ENCODE peak calls at places on chromosomes 11 and 22, in four cellular contexts. F is mesendoderm, G is H9, V is mesenchymal stem cell. E is an unnamed sample. For H3K4me1, the result is how much of the 10 kb centered on the place peaks cover.

GRCh38 chr11:120442031-120442430 is 69.5 kb upstream of the GRIK4 start:
- DNase-seq in G (no peak), V (no peak), F (no peak), E (no peak)

GRCh38 chr22:37806409-37807338 is 1.1 kb upstream of the GCAT start:
- DNase-seq in F (peak), G (no peak), V (peak), E (peak)

GRCh38 chr11:88428959-88429358 is 91.4 kb upstream of the CTSC start:
- DNase-seq in V (no peak), G (no peak), F (no peak), E (no peak)

GRCh38 chr11:86440305-86440716 is 65.6 kb downstream of the CCDC81 start:
- DNase-seq in G (no peak), F (no peak), V (peak), E (no peak)

GRCh38 chr11:134741453-134742227 is 329.6 kb upstream of the B3GAT1 start:
- DNase-seq in V (peak), F (peak), G (no peak), E (no peak)

GRCh38 chr11:94880216-94880615 is 93.1 kb downstream of the CWC15 start:
- DNase-seq in F (no peak), G (no peak), V (no peak), E (no peak)

GRCh38 chr11:45646275-45646970 is 19.0 kb downstream of the CHST1 start:
- DNase-seq in F (peak), V (peak), G (no peak), E (peak)

GRCh38 chr22:46563381-46564083 is 26.1 kb upstream of the CELSR1 start:
- DNase-seq in G (peak), F (peak), V (peak), E (peak)

GRCh38 chr11:78801161-78801884 is 226.7 kb upstream of the NARS2 start:
- DNase-seq in F (peak), V (peak), G (no peak), E (no peak)

GRCh38 chr22:39215430-39216142 is 29.2 kb downstream of the PDGFB start:
- DNase-seq in F (peak), G (peak), V (no peak), E (peak)

GRCh38 chr22:37195921-37196320 is 7.9 kb upstream of the C1QTNF6 start:
- DNase-seq in G (no peak), F (peak), V (no peak), E (no peak)

GRCh38 chr11:6703247-6704063 is 20.3 kb upstream of the MRPL17 start:
- DNase-seq in G (peak), F (peak), V (peak), E (peak)

GRCh38 chr22:16975155-16975885 is 32.7 kb downstream of the GAB4 start:
- DNase-seq in G (no peak), V (no peak), F (no peak), E (no peak)

GRCh38 chr11:18534230-18534629 is 7.5 kb upstream of the TSG101 start:
- DNase-seq in G (no peak), F (no peak), V (no peak), E (no peak)

GRCh38 chr11:10454902-10455631 is at the start of gene AMPD3:
- DNase-seq in V (peak), G (peak), F (no peak), E (peak)

GRCh38 chr11:44190883-44191230 is 95.4 kb downstream of the EXT2 start:
- DNase-seq in G (peak), F (peak), V (no peak), E (peak)

GRCh38 chr11:118929496-118930151 is 3.9 kb upstream of the BCL9L start:
- DNase-seq in G (peak), V (peak), F (peak), E (peak)

GRCh38 chr11:36258730-36259360 is 30.4 kb downstream of the COMMD9 start:
- DNase-seq in G (peak), F (peak), V (peak), E (peak)

GRCh38 chr11:35539781-35540281 is 14.4 kb upstream of the PAMR1 start:
- DNase-seq in V (peak), F (no peak), G (no peak), E (no peak)

GRCh38 chr11:11814614-11815452 is 26.9 kb upstream of the USP47 start:
- DNase-seq in V (no peak), F (no peak), G (no peak), E (no peak)

GRCh38 chr22:20509344-20510047 is 2.1 kb downstream of the MED15 start:
- DNase-seq in F (peak), G (no peak), V (peak), E (peak)

GRCh38 chr11:117588166-117588810 is 208.7 kb downstream of the DSCAML1 start:
- DNase-seq in V (no peak), F (no peak), G (no peak), E (no peak)

GRCh38 chr22:37669586-37669985 is 5.8 kb upstream of the LGALS1 start:
- DNase-seq in G (no peak), F (no peak), V (peak), E (no peak)

GRCh38 chr11:122879785-122880184 is 2.8 kb upstream of the JHY start:
- DNase-seq in F (peak), G (peak), V (no peak), E (peak)

GRCh38 chr22:29710922-29711593 is 8.7 kb upstream of the CABP7 start:
- DNase-seq in G (no peak), V (no peak), F (no peak), E (no peak)

GRCh38 chr11:115869780-115870431 is 365.7 kb upstream of the CADM1 start:
- DNase-seq in V (peak), F (peak), G (peak), E (peak)

GRCh38 chr22:44423556-44423955 is 74.5 kb downstream of the RTL6 start:
- DNase-seq in G (no peak), V (no peak), F (no peak), E (no peak)

GRCh38 chr22:40035351-40035750 is 40.6 kb downstream of the FAM83F start:
- DNase-seq in V (no peak), F (no peak), G (no peak), E (no peak)

GRCh38 chr22:30275625-30276024 is 9.0 kb upstream of the OSM start:
- DNase-seq in G (no peak), V (no peak), F (peak), E (no peak)

GRCh38 chr11:45275823-45276222 is 10.3 kb downstream of the SYT13 start:
- DNase-seq in G (no peak), V (no peak), F (no peak), E (no peak)

GRCh38 chr22:23591203-23591791 is 11.2 kb upstream of the IGLL1 start:
- DNase-seq in G (peak), F (peak), V (peak), E (peak)

GRCh38 chr11:67437082-67437821 is at the start of gene PTPRCAP:
- DNase-seq in V (no peak), G (no peak), F (peak), E (no peak)

GRCh38 chr22:37927129-37927936 is 21.2 kb downstream of the MICALL1 start:
- DNase-seq in V (no peak), F (no peak), G (no peak), E (no peak)

GRCh38 chr22:36330655-36331305 is 57.0 kb downstream of the MYH9 start:
- DNase-seq in G (no peak), F (peak), V (peak), E (no peak)

GRCh38 chr11:62889126-62889483 is 8.4 kb downstream of the SLC3A2 start:
- DNase-seq in V (no peak), G (no peak), F (no peak), E (no peak)
- H3K4me1 ChIP-seq in V (under half), G (under half), F (under half), E (under half)

GRCh38 chr22:50542416-50542927 is 3.2 kb upstream of the KLHDC7B start:
- DNase-seq in F (no peak), G (no peak), V (no peak), E (no peak)
- H3K4me2 ChIP-seq in F (no peak), G (no peak), V (no peak), E (no peak)

GRCh38 chr11:27409742-27410141 is 46.7 kb upstream of the CCDC34 start:
- DNase-seq in F (no peak), G (no peak), V (no peak), E (no peak)
- H3K4me1 ChIP-seq in F (under half), G (under half), V (under half), E (under half)

DNA sequence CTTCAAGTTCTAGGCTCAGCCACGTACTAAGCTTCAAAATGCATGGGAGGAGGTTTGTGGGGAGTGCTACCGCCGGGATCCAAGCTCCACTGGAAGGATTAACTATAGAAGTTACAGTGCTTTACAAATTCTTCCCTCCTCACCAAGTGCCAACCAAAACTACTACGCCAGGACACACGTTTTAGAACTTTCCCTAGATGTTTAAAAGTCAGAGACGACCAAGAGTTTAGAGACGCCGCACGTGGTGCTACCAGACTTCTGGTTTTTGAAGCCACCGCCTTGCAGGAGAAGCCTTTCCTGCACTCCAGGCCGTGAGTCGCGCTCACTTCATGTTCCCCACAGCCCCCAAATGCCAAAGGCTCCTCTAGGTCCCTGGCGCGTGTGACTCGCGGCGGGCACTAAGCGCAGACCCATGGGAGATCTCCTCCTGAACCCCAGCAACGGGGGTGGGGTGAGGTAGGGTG is 734 bp downstream of the SNU13 start:
- DNase-seq in V (peak), G (no peak), F (peak), E (peak)
- H3K4me2 ChIP-seq in V (peak), G (peak), F (peak), E (peak)

GRCh38 chr11:1830500-1831223 is 4.1 kb upstream of the SYT8 start:
- DNase-seq in G (no peak), V (no peak), F (no peak), E (no peak)

GRCh38 chr11:1830119-1830499 is 4.7 kb upstream of the SYT8 start:
- DNase-seq in G (no peak), F (no peak), V (no peak), E (no peak)

GRCh38 chr11:1832989-1833365 is 1.8 kb upstream of the SYT8 start:
- DNase-seq in F (no peak), G (peak), V (no peak), E (peak)

GRCh38 chr11:1832181-1832988 is 2.4 kb upstream of the SYT8 start:
- DNase-seq in V (peak), F (peak), G (peak), E (peak)

GRCh38 chr11:1831338-1832180 is 3.2 kb upstream of the SYT8 start:
- DNase-seq in F (no peak), G (no peak), V (no peak), E (no peak)
- H3K4me1 ChIP-seq in F (under half), G (under half), V (half or more), E (under half)

GRCh38 chr22:43345356-43345755 is 2.2 kb upstream of the SCUBE1 start:
- DNase-seq in F (no peak), V (no peak), G (no peak), E (no peak)

GRCh38 chr22:43342347-43343261 is 568 bp downstream of the SCUBE1 start:
- DNase-seq in V (no peak), G (no peak), F (no peak), E (peak)

GRCh38 chr22:43345761-43346261 is 2.6 kb upstream of the SCUBE1 start:
- DNase-seq in V (peak), G (no peak), F (peak), E (no peak)

GRCh38 chr22:43341565-43341964 is 1.6 kb downstream of the SCUBE1 start:
- DNase-seq in F (no peak), G (no peak), V (no peak), E (no peak)

GRCh38 chr22:43343262-43343988 is at the start of gene SCUBE1:
- DNase-seq in V (peak), F (peak), G (peak), E (peak)
- H3K4me2 ChIP-seq in V (peak), F (no peak), G (peak), E (peak)